ENCODE peak calls at places on chromosomes 12 and 14, in ten cellular contexts. U, L, P, I, H, A, T, O, D and Z are unnamed samples.
A peak's percentile ranks its signal among the peaks of the same experiment; 100 is the strongest.

GRCh38 chr14:104143071-104143470 is 4.7 kb downstream of the KIF26A start:
- DNase-seq in U (no peak), L (no peak), P (no peak), I (no peak), H (no peak), A (peak; percentile 50), T (no peak), O (no peak), D (no peak), Z (no peak)

GRCh38 chr12:7970475-7971252 is 34.7 kb upstream of the SLC2A3 start:
- DNase-seq in U (peak; percentile 82), L (peak; percentile 89), P (no peak), I (peak; percentile 93), H (peak; percentile 70), A (peak; percentile 96), T (peak; percentile 92), O (peak; percentile 77), D (peak; percentile 79), Z (peak; percentile 96)

GRCh38 chr14:26190644-26191043 is 407.2 kb downstream of the NOVA1 start:
- DNase-seq in U (no peak), L (no peak), P (no peak), I (no peak), H (no peak), A (no peak), T (no peak), O (no peak), D (no peak), Z (no peak)

GRCh38 chr14:99262977-99263448 is 9.0 kb downstream of the BCL11B start:
- DNase-seq in U (no peak), L (no peak), P (no peak), I (no peak), H (no peak), A (no peak), T (no peak), O (no peak), D (no peak), Z (no peak)

GRCh38 chr12:66409195-66409871 is 107.0 kb downstream of the HELB start:
- DNase-seq in U (peak; percentile 36), L (no peak), P (peak; percentile 26), I (peak; percentile 15), H (no peak), A (no peak), T (no peak), O (no peak), D (no peak), Z (peak; percentile 90)

GRCh38 chr12:118377891-118378470 is 1.6 kb downstream of the SUDS3 start:
- DNase-seq in U (peak; percentile 83), L (peak; percentile 75), P (peak; percentile 82), I (peak; percentile 25), H (peak; percentile 15), A (no peak), T (peak; percentile 77), O (peak; percentile 76), D (peak; percentile 61), Z (peak; percentile 52)

GRCh38 chr12:17982556-17982955 is 107.4 kb downstream of the RERGL start:
- DNase-seq in U (no peak), L (no peak), P (no peak), I (no peak), H (no peak), A (no peak), T (no peak), O (no peak), D (no peak), Z (no peak)

GRCh38 chr12:4056910-4057845 is 184.0 kb upstream of the PARP11 start:
- DNase-seq in U (no peak), L (no peak), P (no peak), I (no peak), H (no peak), A (no peak), T (no peak), O (no peak), D (no peak), Z (no peak)

GRCh38 chr14:71497645-71498086 is 434.6 kb upstream of the RGS6 start:
- DNase-seq in U (no peak), L (no peak), P (no peak), I (no peak), H (no peak), A (no peak), T (no peak), O (peak; percentile 39), D (no peak), Z (no peak)

GRCh38 chr12:53703746-53704145 is 23.5 kb downstream of the CALCOCO1 start:
- DNase-seq in U (no peak), L (no peak), P (no peak), I (no peak), H (no peak), A (no peak), T (no peak), O (no peak), D (no peak), Z (peak; percentile 28)